ENCODE peak calls at places on chromosomes 16 and 17, in six cellular contexts. K is mesendoderm, E is IMR-90, O is trophoblast cell, T is mesenchymal stem cell, Y is H9. Z is an unnamed sample.

GRCh38 chr17:48102700-48103378 is 1.6 kb upstream of the CBX1 start:
- DNase-seq in K (no peak), E (no peak), O (no peak), T (no peak), Y (no peak), Z (no peak)

GRCh38 chr17:47952181-47953021 is 5.3 kb downstream of the PRR15L start:
- DNase-seq in K (no peak), E (no peak), O (no peak), T (no peak), Y (no peak), Z (no peak)

GRCh38 chr17:18028114-18028513 is 10.9 kb downstream of the ATPAF2 start:
- DNase-seq in K (no peak), E (no peak), O (no peak), T (no peak), Y (no peak), Z (no peak)

GRCh38 chr16:1414532-1415265 is at the start of gene UNKL:
- DNase-seq in K (peak; percentile 64), E (peak; percentile 43), O (peak; percentile 60), T (peak; percentile 62), Y (peak; percentile 71), Z (peak; percentile 70)

GRCh38 chr17:17580662-17581470 is 10.6 kb downstream of the PEMT start:
- DNase-seq in K (no peak), E (peak; percentile 27), O (peak; percentile 75), T (peak; percentile 13), Y (no peak), Z (no peak)

GRCh38 chr17:40348562-40349476 is 15.7 kb downstream of the GJD3 start:
- DNase-seq in K (no peak), E (no peak), O (no peak), T (no peak), Y (no peak), Z (no peak)

GRCh38 chr16:49121636-49122035 is 160.0 kb downstream of the CBLN1 start:
- DNase-seq in K (no peak), E (no peak), O (no peak), T (no peak), Y (no peak), Z (no peak)

GRCh38 chr17:43645765-43646481 is 15.8 kb downstream of the MEOX1 start:
- DNase-seq in K (no peak), E (no peak), O (no peak), T (peak; percentile 51), Y (no peak), Z (no peak)

GRCh38 chr16:78443780-78444422 is 344.4 kb downstream of the WWOX start:
- DNase-seq in K (no peak), E (no peak), O (no peak), T (peak; percentile 30), Y (no peak), Z (no peak)

GRCh38 chr16:28001184-28001583 is 62.3 kb downstream of the GSG1L start:
- DNase-seq in K (no peak), E (no peak), O (no peak), T (no peak), Y (no peak), Z (no peak)

GRCh38 chr17:42679001-42679491 is 2.3 kb upstream of the PLEKHH3 start:
- DNase-seq in K (peak; percentile 79), E (peak; percentile 39), O (no peak), T (peak; percentile 79), Y (peak; percentile 72), Z (no peak)

GRCh38 chr16:9092963-9093477 is 1.6 kb downstream of the HAPSTR1 start:
- DNase-seq in K (peak; percentile 67), E (no peak), O (peak; percentile 31), T (no peak), Y (no peak), Z (no peak)

GRCh38 chr16:47925811-47926460 is 229.9 kb downstream of the ABCC12 start:
- DNase-seq in K (no peak), E (peak; percentile 28), O (peak; percentile 93), T (no peak), Y (no peak), Z (no peak)

GRCh38 chr17:78514521-78514920 is 62.7 kb downstream of the DNAH17 start:
- DNase-seq in K (no peak), E (no peak), O (no peak), T (no peak), Y (no peak), Z (no peak)

GRCh38 chr17:27518750-27519521 is 62.7 kb downstream of the KSR1 start:
- DNase-seq in K (no peak), E (no peak), O (no peak), T (no peak), Y (no peak), Z (no peak)

GRCh38 chr17:59733697-59734096 is 26.2 kb downstream of the VMP1 start:
- DNase-seq in K (no peak), E (no peak), O (no peak), T (no peak), Y (no peak), Z (no peak)

GRCh38 chr17:50956409-50956749 is 90.2 kb upstream of the TOB1 start:
- DNase-seq in K (no peak), E (no peak), O (no peak), T (no peak), Y (no peak), Z (no peak)

GRCh38 chr17:39195568-39196160 is 1.8 kb downstream of the CACNB1 start:
- DNase-seq in K (no peak), E (no peak), O (no peak), T (no peak), Y (peak; percentile 46), Z (no peak)

GRCh38 chr17:1498869-1499268 is 6.4 kb upstream of the MYO1C start:
- DNase-seq in K (no peak), E (peak; percentile 90), O (no peak), T (peak; percentile 97), Y (no peak), Z (no peak)

GRCh38 chr17:71334041-71334781 is 786.6 kb upstream of the SOX9 start:
- DNase-seq in K (peak; percentile 7), E (peak; percentile 21), O (no peak), T (no peak), Y (no peak), Z (no peak)

DNA sequence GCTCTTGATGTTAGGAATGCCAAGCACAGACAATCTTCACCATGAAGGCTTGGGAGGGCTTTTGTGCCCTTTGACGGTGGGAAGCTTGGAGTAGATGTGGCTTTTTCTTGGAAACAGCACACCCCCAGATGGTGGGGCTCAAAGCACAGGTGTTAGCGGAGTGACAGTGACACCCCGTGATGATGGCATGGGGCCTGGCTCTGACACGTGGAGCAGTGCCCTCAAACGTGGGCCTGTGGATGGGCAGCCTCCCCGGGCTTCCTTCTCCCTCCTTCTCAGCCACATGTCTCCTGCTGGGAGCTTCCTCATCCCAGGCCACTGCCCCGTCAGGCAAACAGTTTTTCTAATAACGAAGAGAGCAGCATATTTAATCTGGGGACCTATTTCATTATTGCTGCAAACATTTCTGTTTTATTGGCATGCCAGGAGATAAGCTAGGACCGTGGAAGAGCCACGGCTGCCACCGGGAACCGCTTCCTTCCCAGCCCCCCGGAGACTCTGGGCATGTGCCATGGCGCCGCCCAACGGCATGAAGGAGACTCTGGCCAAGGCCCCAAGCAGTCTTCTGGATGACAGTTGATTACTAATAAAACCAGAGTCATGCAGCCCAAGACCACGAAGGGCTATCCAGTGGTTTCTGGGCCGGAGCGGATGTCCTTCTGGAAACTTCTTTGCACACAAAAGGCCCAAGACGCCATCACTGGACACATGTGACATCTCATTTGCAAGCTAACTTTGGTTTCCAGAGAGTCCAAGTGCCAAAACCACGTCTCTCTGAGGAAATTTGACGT is 280.3 kb upstream of the FOXF1 start:
- DNase-seq in K (no peak), E (no peak), O (no peak), T (no peak), Y (no peak), Z (no peak)
- H2AK5ac ChIP-seq in K (no peak overlapping the region), E (peak overlapping the region; percentile 83), O (no peak overlapping the region), T (no peak overlapping the region), Y (no peak overlapping the region), Z (no peak overlapping the region)

GRCh38 chr16:70696368-70696767 is 10.5 kb upstream of the MTSS2 start:
- DNase-seq in K (no peak), E (no peak), O (no peak), T (no peak), Y (no peak), Z (no peak)
- H3K4me1 ChIP-seq in K (peaks cover 6% of the 10 kb centered on the region), E (peaks cover 45% of the 10 kb centered on the region), O (peaks cover 71% of the 10 kb centered on the region), T (peaks cover 86% of the 10 kb centered on the region), Y (no peaks in the 10 kb centered on the region), Z (peaks cover 44% of the 10 kb centered on the region)

GRCh38 chr17:58710948-58711552 is 18.6 kb downstream of the RAD51C start:
- DNase-seq in K (peak; percentile 48), E (peak; percentile 69), O (peak; percentile 53), T (peak; percentile 60), Y (no peak), Z (peak; percentile 46)
- H2AK5ac ChIP-seq in K (no peak overlapping the region), E (no peak overlapping the region), O (no peak overlapping the region), T (no peak overlapping the region), Y (no peak overlapping the region), Z (no peak overlapping the region)

GRCh38 chr17:63827002-63827800 is at the start of the genes FTSJ3 and PSMC5:
- DNase-seq in K (peak; percentile 97), E (peak; percentile 93), O (peak; percentile 93), T (peak; percentile 98), Y (peak; percentile 98), Z (peak; percentile 92)
- H3K4me1 ChIP-seq in K (no peaks in the 10 kb centered on the region), E (peaks cover 1% of the 10 kb centered on the region), O (peaks cover 11% of the 10 kb centered on the region), T (peaks cover 9% of the 10 kb centered on the region), Y (no peaks in the 10 kb centered on the region), Z (peaks cover 8% of the 10 kb centered on the region)

GRCh38 chr16:89406277-89406888 is 84.0 kb downstream of the ANKRD11 start:
- DNase-seq in K (no peak), E (no peak), O (no peak), T (no peak), Y (no peak), Z (no peak)
- H2AK5ac ChIP-seq in K (no peak overlapping the region), E (peak overlapping the region; percentile 27), O (no peak overlapping the region), T (no peak overlapping the region), Y (no peak overlapping the region), Z (no peak overlapping the region)

DNA sequence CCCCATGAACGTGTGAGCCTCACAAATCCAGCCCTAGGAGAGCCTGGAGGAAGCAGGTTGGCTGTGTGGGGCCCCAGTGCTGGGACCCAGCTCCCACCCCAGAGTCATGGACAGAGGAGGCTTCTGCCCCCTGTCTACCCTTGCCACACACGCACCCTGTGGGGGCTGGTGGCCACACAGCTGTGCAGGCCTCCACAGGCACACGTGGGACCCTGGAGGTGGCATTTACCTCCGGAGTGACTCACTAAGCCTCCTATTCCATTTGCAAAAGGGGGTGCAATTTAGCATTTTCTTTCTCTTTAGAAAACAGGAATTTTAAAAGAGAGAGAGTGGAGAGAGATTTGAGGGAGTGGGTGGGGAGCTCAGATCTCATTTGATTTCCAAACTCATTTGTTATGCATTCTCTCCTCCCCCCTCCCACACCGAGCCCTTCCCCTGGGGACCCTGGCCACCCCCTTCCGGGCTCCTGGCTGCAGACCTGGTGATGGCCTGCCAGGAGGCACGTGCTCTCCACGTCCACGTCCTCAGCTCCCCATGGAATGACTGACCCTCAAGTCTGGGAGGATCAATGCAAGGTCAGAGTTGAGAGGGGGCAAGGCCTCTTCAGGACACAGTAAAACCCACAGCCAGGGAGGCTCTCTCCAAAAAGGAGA is 6.8 kb downstream of the PITPNM3 start:
- DNase-seq in K (no peak), E (no peak), O (no peak), T (no peak), Y (no peak), Z (no peak)
- H3K4me1 ChIP-seq in K (no peaks in the 10 kb centered on the region), E (no peaks in the 10 kb centered on the region), O (peaks cover 14% of the 10 kb centered on the region), T (peaks cover 2% of the 10 kb centered on the region), Y (peaks cover 4% of the 10 kb centered on the region), Z (peaks cover 11% of the 10 kb centered on the region)

Z was measured in neuronal stem cell.